ENCODE peak calls at places on chromosomes 11 and 22, in nine cellular contexts. N is MCF 10A, Q is OCI-LY7, V is astrocyte, T is GM13977, H is cardiac fibroblast, Z is nephron progenitor cell, G is colonic mucosa, K is psoas muscle. P is an unnamed sample.

GRCh38 chr11:13386567-13386966 is 76.5 kb downstream of the BTBD10 start:
- DNase-seq in H (no peak), T (no peak), K (no peak), N (no peak), Z (no peak), Q (no peak), V (no peak), G (peak; percentile 73), P (no peak)

GRCh38 chr11:67031791-67032561 is 9.0 kb downstream of the SYT12 start:
- DNase-seq in H (no peak), Q (no peak), T (no peak), K (no peak), V (peak; percentile 72), Z (no peak), G (no peak), N (peak; percentile 71), P (no peak)

GRCh38 chr11:69312418-69313399 is 18.8 kb downstream of the MYEOV start:
- DNase-seq in Q (no peak), N (no peak), Z (no peak), H (peak; percentile 76), T (no peak), V (no peak), K (no peak), G (no peak), P (no peak)

GRCh38 chr22:44182591-44183588 is 2.2 kb downstream of the PARVG start:
- DNase-seq in K (peak; percentile 72), N (no peak), H (no peak), Q (peak; percentile 24), G (peak; percentile 45), Z (no peak), V (no peak), T (no peak), P (peak; percentile 62)

GRCh38 chr11:97610000-97610399 is 1220.2 kb downstream of the JRKL start:
- DNase-seq in Z (no peak), N (peak; percentile 28), H (peak; percentile 29), T (no peak), V (no peak), Q (no peak), G (no peak), K (no peak), P (no peak)

GRCh38 chr11:14304601-14305000 is 54.4 kb downstream of the RRAS2 start:
- DNase-seq in T (no peak), N (no peak), Z (no peak), K (no peak), V (no peak), Q (no peak), G (no peak), H (no peak), P (no peak)

GRCh38 chr22:24977370-24978230 is 25.1 kb downstream of the KIAA1671 start:
- DNase-seq in V (no peak), K (peak; percentile 68), Z (peak; percentile 51), T (no peak), Q (no peak), G (peak; percentile 72), N (peak; percentile 85), H (peak; percentile 69), P (no peak)

GRCh38 chr11:45805305-45806071 is 539 bp downstream of the SLC35C1 start:
- DNase-seq in V (peak; percentile 80), Q (no peak), N (peak; percentile 22), T (no peak), Z (peak; percentile 21), H (peak; percentile 66), K (peak; percentile 72), G (no peak), P (no peak)

GRCh38 chr11:127574528-127574927 is 574.0 kb upstream of the KIRREL3 start:
- DNase-seq in Q (no peak), Z (no peak), H (no peak), K (no peak), T (no peak), G (no peak), V (no peak), N (no peak), P (no peak)

GRCh38 chr22:20123364-20124082 is 6.5 kb upstream of the TRMT2A start:
- DNase-seq in Q (no peak), G (no peak), N (no peak), Z (no peak), V (no peak), H (no peak), T (no peak), K (no peak), P (no peak)

GRCh38 chr11:62680825-62681240 is 2.0 kb upstream of the UBXN1 start:
- DNase-seq in N (peak; percentile 77), G (peak; percentile 59), Q (peak; percentile 85), Z (no peak), H (peak; percentile 92), K (peak; percentile 71), V (peak; percentile 70), T (peak; percentile 75), P (peak; percentile 68)

GRCh38 chr11:49151211-49151610 is 57.2 kb downstream of the FOLH1 start:
- DNase-seq in K (no peak), V (no peak), Q (no peak), H (no peak), G (no peak), N (no peak), Z (no peak), T (no peak), P (no peak)

DNA sequence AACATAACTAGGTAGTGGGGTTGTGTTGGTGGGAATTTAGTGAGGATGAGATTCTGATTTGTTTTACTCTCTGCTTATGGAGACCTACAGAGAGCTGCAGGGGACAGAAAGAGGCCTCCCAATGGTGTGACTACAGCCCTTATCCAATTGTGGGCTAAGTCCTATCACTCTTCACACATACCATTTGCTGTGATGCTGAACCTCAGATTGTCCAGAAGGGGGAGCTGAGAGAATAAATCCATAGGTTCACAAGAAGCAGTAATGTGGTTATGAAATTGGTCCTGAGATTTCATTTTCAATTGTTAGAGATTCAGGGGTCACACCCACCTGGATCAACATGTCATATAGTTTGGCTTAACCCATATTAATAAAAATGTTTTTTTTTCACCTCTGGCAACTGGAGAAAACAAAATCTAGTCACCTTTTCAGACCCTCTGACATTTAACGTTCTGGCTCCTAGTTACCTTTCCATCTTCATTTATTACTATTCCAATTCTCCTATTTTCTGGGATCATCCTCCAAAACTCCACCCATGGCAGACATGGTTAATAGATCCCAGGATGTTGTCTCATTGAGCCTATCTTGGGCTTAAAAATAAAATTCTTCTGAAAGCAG is 53.3 kb upstream of the PTPN5 start:
- DNase-seq in G (no peak), K (no peak), N (peak; percentile 55), T (peak; percentile 24), Q (peak; percentile 52), H (peak; percentile 56), V (peak; percentile 26), Z (no peak), P (no peak)
- TF ChIP-seq CTCF in G (peak; percentile 27), K (no peak), N (peak; percentile 54), T (peak; percentile 82), Q (peak; percentile 86), H (peak; percentile 75), V (peak; percentile 55), Z (peak; percentile 57), P (peak; percentile 59)

GRCh38 chr11:133787379-133788103 is 57.8 kb downstream of the SPATA19 start:
- DNase-seq in V (no peak), K (peak; percentile 74), N (no peak), Z (peak; percentile 61), Q (no peak), H (peak; percentile 5), T (no peak), G (no peak), P (no peak)

GRCh38 chr11:133782116-133782725 is 63.1 kb downstream of the SPATA19 start:
- DNase-seq in N (no peak), G (no peak), Q (no peak), H (no peak), V (no peak), K (no peak), Z (no peak), T (no peak), P (no peak)

GRCh38 chr11:133785795-133786194 is 59.5 kb downstream of the SPATA19 start:
- DNase-seq in N (no peak), K (no peak), G (no peak), H (no peak), T (no peak), Z (no peak), Q (no peak), V (no peak), P (no peak)

DNA sequence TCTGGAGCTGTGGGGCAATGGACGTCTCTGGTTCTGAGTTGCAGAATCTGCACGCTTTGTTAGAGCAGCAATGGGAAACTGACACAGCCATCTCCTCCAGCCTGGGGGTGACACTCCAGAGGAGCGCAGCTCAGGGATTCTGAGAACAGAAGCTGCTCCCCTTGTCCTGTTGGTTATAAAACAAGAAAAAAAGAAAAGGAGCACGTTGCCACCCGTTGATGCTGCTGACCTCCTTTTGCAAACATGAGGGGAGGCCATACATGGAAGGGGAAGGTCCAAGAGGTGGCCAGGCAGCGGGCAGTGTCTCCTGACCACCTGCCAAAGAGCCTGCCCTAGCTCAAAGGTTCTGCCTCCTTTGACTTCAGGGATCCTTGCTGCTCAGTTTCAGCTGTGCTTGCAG is 61.0 kb downstream of the SPATA19 start:
- DNase-seq in T (no peak), N (no peak), H (no peak), Q (no peak), V (no peak), K (no peak), Z (no peak), G (no peak), P (no peak)
- TF ChIP-seq CTCF in T (no peak), N (no peak), H (no peak), Q (no peak), V (no peak), K (no peak), Z (no peak), G (no peak), P (no peak)

GRCh38 chr11:100682247-100682969 is 4.7 kb upstream of the ARHGAP42 start:
- DNase-seq in H (peak; percentile 66), Z (no peak), T (no peak), V (no peak), G (no peak), N (peak; percentile 27), Q (peak; percentile 3), K (no peak), P (peak; percentile 18)
- TF ChIP-seq CTCF in H (peak; percentile 44), Z (peak; percentile 12), T (peak; percentile 33), V (peak; percentile 50), G (peak; percentile 55), N (peak; percentile 38), Q (peak; percentile 64), K (peak; percentile 31), P (peak; percentile 54)

GRCh38 chr11:9210922-9211320 is 54.2 kb downstream of the DENND5A start:
- DNase-seq in G (no peak), N (peak; percentile 36), H (no peak), T (no peak), K (no peak), V (peak; percentile 70), Z (no peak), Q (no peak), P (no peak)

GRCh38 chr11:9210224-9210921 is 54.8 kb downstream of the DENND5A start:
- DNase-seq in H (peak; percentile 26), V (peak; percentile 37), T (no peak), G (no peak), Q (no peak), N (peak; percentile 35), K (no peak), Z (no peak), P (no peak)

GRCh38 chr11:9219115-9219514 is 46.0 kb downstream of the DENND5A start:
- DNase-seq in Q (no peak), G (no peak), H (peak; percentile 95), N (peak; percentile 63), T (no peak), K (no peak), Z (no peak), V (peak; percentile 79), P (no peak)

GRCh38 chr11:9211322-9211721 is 53.8 kb downstream of the DENND5A start:
- DNase-seq in Q (no peak), T (no peak), V (no peak), K (no peak), Z (no peak), H (no peak), N (no peak), G (no peak), P (no peak)

GRCh38 chr11:9214765-9215164 is 50.4 kb downstream of the DENND5A start:
- DNase-seq in K (no peak), N (peak; percentile 36), G (no peak), Z (no peak), T (no peak), Q (no peak), H (peak; percentile 34), V (peak; percentile 59), P (no peak)
- TF ChIP-seq CTCF in K (no peak), N (no peak), G (no peak), Z (no peak), T (no peak), Q (no peak), H (no peak), V (no peak), P (no peak)